ENCODE peak calls at places on chromosomes 4 and X, in ten cellular contexts. V is transverse colon, K is esophagus muscularis mucosa, Q is breast epithelium, G is K562, T is stomach, W is spleen, R is sigmoid colon, P is H1, F is vagina. E is an unnamed sample.

GRCh38 chrX:148049441-148049840 is 68.3 kb downstream of the FMR1NB start:
- DNase-seq in V (no peak), K (no peak), Q (no peak), G (peak; percentile 11), T (no peak), W (no peak), R (no peak), P (no peak), F (no peak), E (peak; percentile 58)

GRCh38 chr4:15729910-15730533 is 27.2 kb downstream of the BST1 start:
- DNase-seq in V (no peak), K (no peak), Q (no peak), G (peak; percentile 59), T (no peak), W (no peak), R (no peak), P (no peak), F (no peak), E (peak; percentile 77)

GRCh38 chr4:163167333-163167626 is 590 bp upstream of the NAF1 start:
- DNase-seq in V (no peak), K (no peak), Q (no peak), G (no peak), T (no peak), W (no peak), R (no peak), P (no peak), F (no peak), E (peak; percentile 27)

GRCh38 chr4:158053086-158053485 is 119.7 kb downstream of the GASK1B start:
- DNase-seq in V (no peak), K (no peak), Q (no peak), G (no peak), T (no peak), W (no peak), R (no peak), P (no peak), F (no peak), E (no peak)

GRCh38 chr4:13548984-13549546 is 4.8 kb upstream of the NKX3-2 start:
- DNase-seq in V (peak; percentile 86), K (peak; percentile 97), Q (peak; percentile 56), G (peak; percentile 87), T (peak; percentile 81), W (peak; percentile 92), R (peak; percentile 92), P (peak; percentile 99), F (no peak), E (peak; percentile 94)

GRCh38 chrX:17361620-17362019 is 13.4 kb upstream of the NHS start:
- DNase-seq in V (no peak), K (no peak), Q (no peak), G (peak; percentile 50), T (no peak), W (no peak), R (no peak), P (peak; percentile 76), F (no peak), E (peak; percentile 86)

GRCh38 chrX:826448-826847 is 195.9 kb downstream of the SHOX start:
- DNase-seq in V (no peak), K (no peak), Q (no peak), G (no peak), T (no peak), W (no peak), R (no peak), P (peak; percentile 32), F (peak; percentile 8), E (no peak)

GRCh38 chr4:113882668-113883067 is 96.8 kb downstream of the ARSJ start:
- DNase-seq in V (no peak), K (no peak), Q (no peak), G (no peak), T (no peak), W (no peak), R (no peak), P (no peak), F (no peak), E (no peak)

GRCh38 chr4:87097075-87097474 is 123.3 kb downstream of the KLHL8 start:
- DNase-seq in V (peak; percentile 28), K (no peak), Q (no peak), G (peak; percentile 22), T (no peak), W (no peak), R (no peak), P (no peak), F (no peak), E (peak; percentile 74)

GRCh38 chr4:82893942-82894341 is 3.0 kb upstream of the SEC31A start:
- DNase-seq in V (no peak), K (no peak), Q (no peak), G (no peak), T (no peak), W (no peak), R (no peak), P (no peak), F (no peak), E (no peak)

GRCh38 chrX:141467442-141467841 is 117.1 kb downstream of the SPANXA1 start:
- DNase-seq in V (no peak), K (no peak), Q (no peak), G (peak; percentile 4), T (no peak), W (no peak), R (no peak), P (no peak), F (no peak), E (peak; percentile 37)

GRCh38 chr4:74111990-74112389 is 13.0 kb upstream of the CXCL2 start:
- DNase-seq in V (peak; percentile 26), K (no peak), Q (peak; percentile 72), G (no peak), T (no peak), W (no peak), R (no peak), P (no peak), F (no peak), E (peak; percentile 37)

DNA sequence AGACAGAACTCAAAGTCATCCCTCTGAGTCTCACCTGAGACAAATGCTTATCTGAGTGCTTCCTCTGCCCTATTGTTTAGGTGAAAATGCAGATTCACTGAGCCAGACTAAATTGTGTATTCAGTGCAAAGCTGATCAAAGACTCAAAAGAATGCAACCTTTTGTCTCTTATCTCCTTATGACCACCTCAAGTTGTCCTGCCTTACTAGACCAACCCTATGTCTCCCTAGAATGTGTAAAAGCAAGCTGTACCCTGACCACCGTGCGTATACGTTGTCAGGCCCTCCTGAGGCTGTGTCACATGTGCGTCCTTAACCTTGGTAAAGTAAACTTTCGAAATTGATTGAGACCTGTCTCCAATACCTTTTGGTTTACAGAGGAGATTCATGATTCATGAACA is 63.6 kb upstream of the SH3RF1 start:
- DNase-seq in V (no peak), K (no peak), Q (no peak), G (no peak), T (no peak), W (no peak), R (no peak), P (no peak), F (no peak), E (peak; percentile 70)
- TF ChIP-seq POLR2AphosphoS5 in V (no peak), K (no peak), Q (no peak), G (no peak), T (no peak), W (no peak), R (no peak), P (no peak), F (no peak), E (no peak)

GRCh38 chr4:173879286-173879908 is 349.4 kb upstream of the HAND2 start:
- DNase-seq in V (no peak), K (no peak), Q (no peak), G (no peak), T (no peak), W (no peak), R (no peak), P (no peak), F (no peak), E (peak; percentile 6)

GRCh38 chr4:173883821-173884220 is 353.8 kb upstream of the HAND2 start:
- DNase-seq in V (no peak), K (no peak), Q (no peak), G (no peak), T (no peak), W (no peak), R (no peak), P (no peak), F (no peak), E (no peak)

GRCh38 chr4:173878701-173879100 is 348.7 kb upstream of the HAND2 start:
- DNase-seq in V (no peak), K (no peak), Q (no peak), G (peak; percentile 6), T (no peak), W (no peak), R (no peak), P (no peak), F (no peak), E (no peak)

GRCh38 chr4:173880897-173881296 is 350.9 kb upstream of the HAND2 start:
- DNase-seq in V (no peak), K (no peak), Q (no peak), G (no peak), T (no peak), W (no peak), R (no peak), P (no peak), F (no peak), E (no peak)
- TF ChIP-seq POLR2AphosphoS5 in V (no peak), K (no peak), Q (no peak), G (no peak), T (no peak), W (no peak), R (no peak), P (no peak), F (no peak), E (no peak)

GRCh38 chr4:508675-509373 is 9.8 kb downstream of the PIGG start:
- DNase-seq in V (no peak), K (no peak), Q (no peak), G (no peak), T (no peak), W (no peak), R (no peak), P (no peak), F (no peak), E (no peak)

GRCh38 chr4:509374-509676 is 10.3 kb downstream of the PIGG start:
- DNase-seq in V (no peak), K (no peak), Q (no peak), G (no peak), T (no peak), W (no peak), R (no peak), P (no peak), F (no peak), E (no peak)

GRCh38 chr4:504076-504475 is 5.1 kb downstream of the PIGG start:
- DNase-seq in V (no peak), K (no peak), Q (no peak), G (no peak), T (no peak), W (no peak), R (no peak), P (no peak), F (no peak), E (no peak)

GRCh38 chr4:513327-513726 is 14.3 kb downstream of the PIGG start:
- DNase-seq in V (no peak), K (no peak), Q (no peak), G (no peak), T (no peak), W (no peak), R (peak; percentile 33), P (no peak), F (no peak), E (no peak)

GRCh38 chr4:507745-508512 is 8.9 kb downstream of the PIGG start:
- DNase-seq in V (no peak), K (no peak), Q (no peak), G (no peak), T (no peak), W (no peak), R (no peak), P (no peak), F (no peak), E (no peak)
- TF ChIP-seq POLR2AphosphoS5 in V (no peak), K (no peak), Q (no peak), G (peak; percentile 3), T (no peak), W (no peak), R (no peak), P (peak; percentile 53), F (no peak), E (no peak)

GRCh38 chr4:112230879-112231778 is 458 bp upstream of the AP1AR start:
- DNase-seq in V (peak; percentile 99), K (peak; percentile 99), Q (peak; percentile 96), G (peak; percentile 95), T (peak; percentile 98), W (peak; percentile 99), R (peak; percentile 99), P (peak; percentile 97), F (peak; percentile 98), E (peak; percentile 97)
- TF ChIP-seq POLR2AphosphoS5 in V (no peak), K (no peak), Q (peak; percentile 84), G (no peak), T (no peak), W (no peak), R (peak; percentile 44), P (no peak), F (peak; percentile 85), E (no peak)